ENCODE peak calls at places on chromosomes 5 and 9, in eight cellular contexts. F is esophagus squamous epithelium; C is effector memory CD4-positive, alpha-beta T cell; W is tibial nerve; G is HCT116; Y is heart right ventricle; R is Peyer's patch; T is heart left ventricle. V is an unnamed sample. For H3K4me1 and H3K36me3, the result is how much of the 10 kb centered on the place peaks cover.

GRCh38 chr5:133565993-133566392 is 46.3 kb downstream of the FSTL4 start:
- DNase-seq in G (no peak), W (peak), C (no peak), F (no peak), Y (peak), T (peak), R (no peak), V (no peak)

GRCh38 chr5:113520429-113520828 is 6.9 kb downstream of the YTHDC2 start:
- DNase-seq in R (no peak), W (no peak), G (no peak), Y (no peak), T (no peak), F (no peak), C (no peak), V (no peak)

GRCh38 chr9:36755019-36755418 is 182.3 kb downstream of the MELK start:
- DNase-seq in Y (no peak), W (no peak), R (no peak), C (no peak), T (no peak), F (no peak), G (no peak), V (no peak)

GRCh38 chr9:78676623-78677022 is 379.7 kb downstream of the PSAT1 start:
- DNase-seq in G (no peak), W (no peak), C (no peak), R (no peak), T (no peak), Y (no peak), F (no peak), V (no peak)

GRCh38 chr9:81855538-81855937 is 72.7 kb upstream of the SPATA31D4 start:
- DNase-seq in C (no peak), Y (no peak), W (no peak), R (no peak), T (no peak), F (no peak), G (no peak), V (no peak)

GRCh38 chr9:69265891-69266290 is 59.1 kb upstream of the ENTREP1 start:
- DNase-seq in G (no peak), R (no peak), Y (no peak), F (no peak), T (no peak), W (no peak), C (no peak), V (no peak)

GRCh38 chr9:78997296-78997695 is 574.5 kb upstream of the TLE4 start:
- DNase-seq in W (no peak), F (no peak), R (no peak), Y (no peak), G (no peak), C (no peak), T (no peak), V (no peak)

GRCh38 chr9:124453586-124454191 is 3.4 kb downstream of the ADGRD2 start:
- DNase-seq in W (no peak), G (peak), F (no peak), Y (no peak), R (no peak), T (no peak), C (no peak), V (no peak)

GRCh38 chr5:124519396-124519795 is 227.0 kb downstream of the ZNF608 start:
- DNase-seq in W (no peak), T (peak), F (no peak), R (no peak), C (no peak), G (no peak), Y (peak), V (no peak)

GRCh38 chr5:80707645-80708044 is 52.9 kb upstream of the DHFR start:
- DNase-seq in G (no peak), Y (no peak), C (no peak), T (no peak), W (no peak), R (no peak), F (no peak), V (no peak)

GRCh38 chr9:94819161-94819677 is 92.7 kb downstream of the AOPEP start:
- DNase-seq in T (no peak), C (no peak), R (no peak), G (no peak), Y (peak), F (no peak), W (no peak), V (no peak)

GRCh38 chr5:142674438-142675210 is 11.3 kb downstream of the FGF1 start:
- DNase-seq in F (no peak), W (no peak), C (no peak), T (peak), G (no peak), R (no peak), Y (peak), V (no peak)

GRCh38 chr5:160169326-160169725 is 50.1 kb upstream of the PWWP2A start:
- DNase-seq in T (peak), R (no peak), C (no peak), F (no peak), Y (peak), G (no peak), W (no peak), V (no peak)

GRCh38 chr9:2424564-2425153 is 196.9 kb upstream of the VLDLR start:
- DNase-seq in F (no peak), C (no peak), T (peak), R (no peak), W (peak), G (no peak), Y (peak), V (peak)

GRCh38 chr9:22514866-22515265 is 68.2 kb downstream of the DMRTA1 start:
- DNase-seq in W (no peak), T (no peak), Y (no peak), F (no peak), C (no peak), G (no peak), R (no peak), V (no peak)

GRCh38 chr5:86866036-86866435 is 248.3 kb downstream of the COX7C start:
- DNase-seq in Y (no peak), G (no peak), F (no peak), T (no peak), R (no peak), W (no peak), C (no peak), V (no peak)

GRCh38 chr9:98034593-98035546 is 21.7 kb upstream of the NANS start:
- DNase-seq in W (peak), R (peak), Y (peak), F (peak), C (peak), G (peak), T (peak), V (peak)

GRCh38 chr9:116700882-116701836 is 14.1 kb downstream of the TRIM32 start:
- DNase-seq in T (no peak), Y (no peak), W (no peak), C (no peak), F (no peak), R (no peak), G (no peak), V (no peak)

GRCh38 chr5:56112526-56113121 is 117.9 kb upstream of the IL6ST start:
- DNase-seq in R (no peak), G (no peak), C (no peak), F (no peak), Y (no peak), T (no peak), W (peak), V (no peak)

GRCh38 chr5:132466453-132467291 is 23.9 kb downstream of the IRF1 start:
- DNase-seq in G (no peak), Y (no peak), T (no peak), R (peak), F (no peak), W (no peak), C (peak), V (peak)

GRCh38 chr9:107158321-107158720 is 124.8 kb upstream of the RAD23B start:
- DNase-seq in Y (no peak), C (no peak), F (no peak), R (no peak), W (no peak), T (no peak), G (peak), V (no peak)

GRCh38 chr9:100427366-100428263 is 672 bp downstream of the MSANTD3 start:
- DNase-seq in W (peak), Y (peak), G (peak), R (peak), T (peak), F (no peak), C (no peak), V (peak)

GRCh38 chr5:173964491-173964890 is 24.5 kb upstream of the C5orf47 start:
- DNase-seq in R (no peak), W (no peak), G (no peak), Y (no peak), T (no peak), C (no peak), F (no peak), V (no peak)

GRCh38 chr5:173970878-173971650 is 17.9 kb upstream of the C5orf47 start:
- DNase-seq in C (no peak), W (no peak), T (no peak), G (no peak), R (no peak), Y (no peak), F (no peak), V (no peak)

GRCh38 chr5:173971681-173972080 is 17.3 kb upstream of the C5orf47 start:
- DNase-seq in W (no peak), G (no peak), C (no peak), T (no peak), Y (no peak), F (no peak), R (no peak), V (no peak)

GRCh38 chr5:173969167-173970049 is 19.6 kb upstream of the C5orf47 start:
- DNase-seq in T (no peak), C (no peak), Y (no peak), F (no peak), R (no peak), G (no peak), W (no peak), V (no peak)

DNA sequence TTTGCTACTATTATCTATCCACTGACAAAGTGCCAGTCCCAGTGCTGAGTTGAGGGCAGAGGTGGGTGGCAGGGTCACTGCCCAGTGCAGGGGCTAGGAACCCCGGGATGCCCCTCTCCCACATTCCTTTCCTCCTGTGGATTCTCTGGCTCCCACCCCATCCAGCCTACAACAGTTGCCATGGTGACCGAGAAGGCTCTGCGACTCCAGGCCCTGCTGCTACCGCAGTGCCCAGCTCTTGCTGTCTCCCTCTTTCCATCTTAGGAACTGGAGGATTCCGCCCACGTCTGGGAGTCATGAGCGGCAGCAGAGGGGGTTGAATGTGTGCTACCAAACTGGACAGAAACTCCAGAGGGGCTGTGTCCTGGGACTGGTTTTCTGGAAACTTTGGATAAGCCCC is 20.8 kb upstream of the C5orf47 start:
- DNase-seq in W (no peak), R (no peak), C (no peak), Y (no peak), G (no peak), F (no peak), T (no peak), V (no peak)
- H3K4me1 ChIP-seq in W (under half), R (under half), C (under half), Y (under half), G (under half), F (under half), T (under half), V (under half)

DNA sequence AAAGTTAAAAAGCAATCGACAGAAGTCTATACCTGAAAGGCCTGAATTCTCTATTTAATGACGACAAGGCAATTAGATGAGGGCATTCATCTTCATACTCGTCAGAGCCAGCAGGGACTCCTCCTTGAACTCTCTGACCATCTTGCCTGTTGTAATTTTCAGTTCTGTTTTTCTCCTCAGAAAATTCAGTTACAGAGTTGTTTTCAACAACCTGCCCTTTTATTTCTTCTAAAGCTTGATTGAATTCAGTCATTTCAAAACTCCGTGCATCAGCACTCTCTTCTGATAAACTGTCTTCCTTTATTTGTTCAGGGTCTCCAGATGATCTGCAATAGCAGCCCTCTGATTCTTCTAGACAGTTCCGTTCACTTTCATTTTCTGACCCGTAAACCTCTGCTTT is 15.6 kb downstream of the RIOK2 start:
- DNase-seq in G (no peak), W (no peak), F (no peak), Y (no peak), R (no peak), C (no peak), T (no peak), V (no peak)
- H3K36me3 ChIP-seq in G (under half), W (under half), F (under half), Y (half or more), R (half or more), C (under half), T (half or more), V (under half)

DNA sequence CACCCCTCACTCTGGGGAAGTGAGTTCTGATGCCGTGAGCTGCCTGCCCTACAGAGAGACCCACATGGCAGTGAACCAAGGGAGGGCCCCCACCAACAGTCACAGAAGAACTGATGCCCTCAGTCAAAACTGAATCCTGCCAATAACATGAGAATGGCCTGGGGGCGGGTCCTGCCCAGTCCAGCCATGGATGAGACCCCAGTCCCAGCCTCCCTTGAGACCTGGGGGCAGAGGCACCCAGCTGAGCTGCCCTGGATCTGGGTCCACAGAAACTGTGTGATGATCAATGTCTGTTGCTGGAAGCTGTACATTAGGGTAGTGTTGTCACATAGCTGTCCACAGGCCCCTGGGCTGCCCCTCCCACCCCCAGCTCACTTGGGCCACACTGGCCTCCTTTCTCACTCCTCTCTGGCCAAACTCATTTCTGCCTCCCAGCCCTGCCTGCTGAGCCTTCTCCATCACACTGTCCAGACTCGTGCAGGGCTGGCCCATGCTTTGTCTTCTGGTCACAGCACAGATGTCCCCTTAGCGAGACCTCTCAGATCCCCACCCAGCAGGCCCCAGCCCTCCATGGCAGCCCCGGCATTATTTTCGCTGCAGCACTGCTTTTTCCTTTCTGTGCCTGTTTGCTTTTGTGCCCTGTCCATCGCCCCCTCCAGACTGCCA is 16.8 kb downstream of the GBGT1 start:
- DNase-seq in C (no peak), G (no peak), F (no peak), W (no peak), R (no peak), T (no peak), Y (no peak), V (no peak)
- H3K27ac ChIP-seq in C (peak), G (no peak), F (peak), W (peak), R (peak), T (no peak), Y (no peak), V (peak)

GRCh38 chr5:9057406-9058000 is 488.4 kb downstream of the SEMA5A start:
- DNase-seq in G (no peak), F (no peak), R (no peak), Y (no peak), T (no peak), C (no peak), W (no peak), V (no peak)
- H3K4me1 ChIP-seq in G (under half), F (under half), R (under half), Y (under half), T (under half), C (under half), W (under half), V (under half)

GRCh38 chr5:84275609-84276008 is 109.1 kb downstream of the EDIL3 start:
- DNase-seq in F (no peak), C (no peak), R (no peak), W (no peak), Y (no peak), G (no peak), T (no peak), V (no peak)
- H3K36me3 ChIP-seq in F (under half), C (under half), R (under half), W (under half), Y (under half), G (under half), T (under half), V (under half)